ENCODE peak calls at places on chromosomes 16 and 17, in five cellular contexts. L is LHCN-M2; I is heart left ventricle; N is endothelial cell; D is stimulated activated naive B cell treated with anti-CD40 and anti-IgM and Interleukin-4, amounts not matched to agents 10 μg/mL and 1 μg/mL and 100 μg/mL, for 72 hours. P is an unnamed sample.

GRCh38 chr16:48862087-48862532 is 252.1 kb upstream of the N4BP1 start:
- DNase-seq in I (no peak), N (no peak), L (peak), D (no peak), P (no peak)

GRCh38 chr16:5042574-5043171 is 8.9 kb upstream of the NAGPA start:
- DNase-seq in D (no peak), I (no peak), L (peak), N (no peak), P (no peak)

GRCh38 chr17:75059369-75060345 is 12.6 kb downstream of the KCTD2 start:
- DNase-seq in N (no peak), D (no peak), I (peak), L (peak), P (no peak)

GRCh38 chr17:37031493-37032083 is 82.8 kb downstream of the AATF start:
- DNase-seq in I (no peak), L (no peak), D (no peak), N (no peak), P (no peak)

GRCh38 chr17:82458130-82458884 is at the start of gene NARF:
- DNase-seq in N (peak), L (peak), D (peak), I (peak), P (peak)

GRCh38 chr16:68369697-68370096 is 58.9 kb downstream of the PRMT7 start:
- DNase-seq in L (no peak), I (no peak), D (peak), N (no peak), P (peak)

GRCh38 chr17:42792545-42792944 is 6.0 kb downstream of the COA3 start:
- DNase-seq in I (no peak), D (no peak), N (no peak), L (no peak), P (no peak)

GRCh38 chr17:42067371-42068180 is 17.2 kb upstream of the C17orf113 start:
- DNase-seq in I (peak), L (no peak), D (peak), N (peak), P (peak)